ENCODE peak calls at places on chromosomes 5 and 9, in eight cellular contexts. Q is GM23248; O is CD4-positive, alpha-beta memory T cell; Y is cardiac muscle cell; D is Karpas-422; H is breast epithelium; E is CD4-positive, CD25-positive, alpha-beta regulatory T cell; X is gastrocnemius medialis. T is an unnamed sample.

GRCh38 chr5:139700711-139701693 is 52.9 kb downstream of the CXXC5 start:
- DNase-seq in Q (no peak), O (no peak), Y (no peak), D (no peak), H (no peak), E (no peak), X (no peak), T (no peak)

GRCh38 chr5:119360905-119361605 is 5.2 kb downstream of the TNFAIP8 start:
- DNase-seq in Q (peak; percentile 88), O (no peak), Y (peak; percentile 66), D (no peak), H (no peak), E (no peak), X (no peak), T (no peak)

GRCh38 chr5:178788381-178789085 is 58.1 kb upstream of the ZNF354A start:
- DNase-seq in Q (no peak), O (no peak), Y (no peak), D (no peak), H (no peak), E (no peak), X (no peak), T (no peak)

GRCh38 chr5:177366528-177367322 is 9.0 kb downstream of the RGS14 start:
- DNase-seq in Q (peak; percentile 92), O (peak; percentile 29), Y (peak; percentile 92), D (peak; percentile 73), H (peak; percentile 85), E (no peak), X (peak; percentile 85), T (no peak)

GRCh38 chr5:135372654-135373381 is 26.2 kb downstream of the MACROH2A1 start:
- DNase-seq in Q (no peak), O (no peak), Y (no peak), D (no peak), H (no peak), E (peak; percentile 26), X (no peak), T (no peak)

GRCh38 chr5:54593809-54594208 is 76.2 kb downstream of the SNX18 start:
- DNase-seq in Q (no peak), O (no peak), Y (no peak), D (no peak), H (no peak), E (no peak), X (no peak), T (no peak)

GRCh38 chr5:131525805-131526204 is 109.2 kb downstream of the RAPGEF6 start:
- DNase-seq in Q (peak; percentile 18), O (no peak), Y (peak; percentile 71), D (no peak), H (no peak), E (no peak), X (no peak), T (no peak)

GRCh38 chr9:130660683-130661460 is 3.5 kb upstream of the PRDM12 start:
- DNase-seq in Q (peak; percentile 30), O (no peak), Y (no peak), D (no peak), H (no peak), E (no peak), X (no peak), T (no peak)

GRCh38 chr5:95919658-95920057 is 42.0 kb downstream of the ELL2 start:
- DNase-seq in Q (no peak), O (no peak), Y (no peak), D (no peak), H (no peak), E (no peak), X (no peak), T (no peak)

GRCh38 chr9:98811051-98811650 is 3.7 kb downstream of the GALNT12 start:
- DNase-seq in Q (peak; percentile 96), O (no peak), Y (peak; percentile 78), D (no peak), H (no peak), E (no peak), X (no peak), T (no peak)

GRCh38 chr9:134002796-134003195 is 10.7 kb upstream of the VAV2 start:
- DNase-seq in Q (no peak), O (no peak), Y (no peak), D (no peak), H (no peak), E (no peak), X (no peak), T (no peak)

GRCh38 chr5:181109489-181110013 is 21.4 kb downstream of the OR2V1 start:
- DNase-seq in Q (no peak), O (no peak), Y (no peak), D (no peak), H (no peak), E (no peak), X (no peak), T (no peak)

GRCh38 chr5:172886396-172886932 is 52.4 kb downstream of the ERGIC1 start:
- DNase-seq in Q (no peak), O (no peak), Y (no peak), D (no peak), H (no peak), E (no peak), X (no peak), T (no peak)

GRCh38 chr5:42021119-42021518 is 96.0 kb downstream of the FBXO4 start:
- DNase-seq in Q (peak; percentile 47), O (no peak), Y (peak; percentile 6), D (no peak), H (no peak), E (no peak), X (no peak), T (no peak)

GRCh38 chr5:14105717-14106435 is 37.3 kb upstream of the TRIO start:
- DNase-seq in Q (peak; percentile 90), O (no peak), Y (peak; percentile 74), D (no peak), H (peak; percentile 29), E (no peak), X (no peak), T (no peak)

GRCh38 chr9:86093788-86094555 is 5.4 kb downstream of the GOLM1 start:
- DNase-seq in Q (no peak), O (no peak), Y (peak; percentile 55), D (no peak), H (peak; percentile 23), E (no peak), X (no peak), T (no peak)

GRCh38 chr5:100448250-100448649 is 86.9 kb upstream of the FAM174A start:
- DNase-seq in Q (peak; percentile 15), O (no peak), Y (no peak), D (no peak), H (no peak), E (no peak), X (no peak), T (no peak)

GRCh38 chr5:8522635-8523034 is 653.7 kb downstream of the MTRR start:
- DNase-seq in Q (no peak), O (no peak), Y (no peak), D (no peak), H (no peak), E (no peak), X (no peak), T (no peak)

GRCh38 chr5:154370730-154371334 is 75.0 kb upstream of the SAP30L start:
- DNase-seq in Q (peak; percentile 61), O (no peak), Y (no peak), D (no peak), H (no peak), E (no peak), X (no peak), T (no peak)

GRCh38 chr9:133976888-133977287 is 15.2 kb downstream of the VAV2 start:
- DNase-seq in Q (no peak), O (no peak), Y (no peak), D (no peak), H (no peak), E (no peak), X (no peak), T (peak; percentile 14)

GRCh38 chr5:458547-459353 is 15.8 kb downstream of the EXOC3 start:
- DNase-seq in Q (peak; percentile 92), O (peak; percentile 57), Y (no peak), D (no peak), H (peak; percentile 49), E (peak; percentile 53), X (no peak), T (no peak)

DNA sequence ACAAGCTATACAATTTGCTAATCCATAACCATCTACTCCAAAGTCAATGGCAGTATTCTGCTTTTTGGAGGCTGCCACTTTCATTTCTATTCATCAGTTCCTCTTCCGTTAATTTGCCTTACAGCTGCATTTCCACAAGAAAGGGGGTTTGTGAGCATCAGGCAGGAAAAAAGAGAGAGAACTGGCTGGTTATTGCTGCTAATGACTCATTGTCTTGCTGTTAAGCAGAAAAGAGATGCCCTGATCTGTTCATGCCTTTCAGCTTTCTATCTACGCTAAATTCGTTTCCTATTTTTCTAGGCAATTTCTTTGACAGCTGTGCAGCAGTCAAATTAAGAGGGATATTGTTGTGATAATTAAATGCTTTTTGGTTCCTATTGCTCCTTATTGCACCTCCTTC is 65.9 kb upstream of the GNAQ start:
- DNase-seq in Q (no peak), O (no peak), Y (no peak), D (peak; percentile 56), H (no peak), E (no peak), X (no peak), T (no peak)
- H3K27ac ChIP-seq in Q (no peak overlapping the region), O (no peak overlapping the region), Y (no peak overlapping the region), D (no peak overlapping the region), H (no peak overlapping the region), E (no peak overlapping the region), X (no peak overlapping the region), T (no peak overlapping the region)

DNA sequence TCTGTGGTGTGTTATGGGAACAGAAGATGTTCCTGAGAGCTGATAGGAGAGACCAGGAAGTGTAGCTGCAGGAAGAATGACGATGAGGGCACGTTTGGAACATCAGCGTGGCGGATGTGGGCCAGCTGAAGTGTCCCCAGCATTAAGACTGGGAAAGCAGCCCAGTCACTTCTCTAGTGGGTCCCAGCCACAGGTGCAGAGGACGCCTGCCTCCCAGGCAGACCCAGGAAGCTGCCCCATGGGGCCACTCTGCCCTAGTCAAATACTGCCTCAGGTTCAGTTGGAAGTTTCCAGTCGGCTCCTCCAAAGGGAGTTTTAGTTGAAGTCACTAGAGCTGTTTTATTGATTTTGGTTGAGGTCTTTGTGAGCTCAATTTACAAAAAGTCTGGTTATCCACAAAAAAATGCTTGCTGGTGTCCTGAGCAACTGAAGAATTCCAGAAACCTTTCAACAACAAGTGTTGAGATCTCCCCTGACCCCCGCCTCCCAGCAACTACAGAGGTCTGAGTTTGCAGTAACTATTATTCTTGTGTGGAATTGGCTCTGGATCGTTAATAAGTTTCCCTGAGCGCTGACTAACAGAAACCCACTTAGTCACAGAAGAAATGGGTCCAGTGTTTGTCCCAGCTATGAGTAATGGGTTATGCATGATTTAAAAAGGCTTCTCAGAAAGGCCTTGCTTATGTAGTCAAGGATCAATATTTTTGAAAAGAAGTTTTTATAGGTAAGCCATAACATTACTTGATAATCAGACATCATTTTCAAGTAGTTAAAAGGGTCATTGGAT is 294.1 kb downstream of the FANCC start:
- DNase-seq in Q (peak; percentile 95), O (no peak), Y (peak; percentile 71), D (no peak), H (no peak), E (no peak), X (no peak), T (no peak)
- H3K4me3 ChIP-seq in Q (peak overlapping the region; percentile 30), O (no peak overlapping the region), Y (no peak overlapping the region), D (no peak overlapping the region), H (no peak overlapping the region), E (no peak overlapping the region), X (peak overlapping the region; percentile 5), T (no peak overlapping the region)

GRCh38 chr5:36675244-36675643 is 68.8 kb downstream of the SLC1A3 start:
- DNase-seq in Q (no peak), O (no peak), Y (no peak), D (no peak), H (no peak), E (no peak), X (no peak), T (no peak)
- H3K36me3 ChIP-seq in Q (no peaks in the 10 kb centered on the region), O (no peaks in the 10 kb centered on the region), Y (peaks cover 7% of the 10 kb centered on the region), D (no peaks in the 10 kb centered on the region), H (no peaks in the 10 kb centered on the region), E (no peaks in the 10 kb centered on the region), X (peaks cover 9% of the 10 kb centered on the region), T (no peaks in the 10 kb centered on the region)

GRCh38 chr5:142106061-142106460 is 2.5 kb upstream of the NDFIP1 start:
- DNase-seq in Q (peak; percentile 81), O (no peak), Y (no peak), D (no peak), H (no peak), E (no peak), X (no peak), T (no peak)
- H3K27ac ChIP-seq in Q (peak overlapping the region; percentile 64), O (no peak overlapping the region), Y (no peak overlapping the region), D (no peak overlapping the region), H (peak overlapping the region; percentile 54), E (no peak overlapping the region), X (no peak overlapping the region), T (no peak overlapping the region)